ENCODE peak calls at places on chromosomes 13 and 19, in five cellular contexts. W is pancreas; I is naive thymus-derived CD4-positive, alpha-beta T cell; X is right lobe of liver; K is upper lobe of right lung. G is an unnamed sample.

GRCh38 chr19:7743425-7743841 is 3.9 kb downstream of the CD209 start:
- DNase-seq in X (no peak), K (no peak), I (no peak), W (no peak), G (no peak)

GRCh38 chr19:13164370-13165090 is 14.3 kb downstream of the IER2 start:
- DNase-seq in X (peak; percentile 70), W (peak; percentile 78), I (no peak), K (peak; percentile 80), G (peak; percentile 89)

GRCh38 chr19:47704024-47704423 is 9.2 kb upstream of the EHD2 start:
- DNase-seq in W (no peak), K (no peak), I (no peak), X (no peak), G (no peak)

GRCh38 chr19:18279516-18280246 is 1.7 kb downstream of the JUND start:
- DNase-seq in W (peak; percentile 95), K (peak; percentile 95), X (peak; percentile 92), I (peak; percentile 94), G (peak; percentile 93)

GRCh38 chr13:113078895-113079720 is 26.5 kb upstream of the F7 start:
- DNase-seq in K (peak; percentile 31), W (peak; percentile 45), I (no peak), X (peak; percentile 3), G (no peak)

GRCh38 chr13:44380404-44381165 is 7.0 kb downstream of the SERP2 start:
- DNase-seq in X (no peak), K (no peak), W (no peak), I (no peak), G (no peak)

GRCh38 chr13:42812311-42812710 is 30.9 kb downstream of the FAM216B start:
- DNase-seq in I (no peak), X (no peak), W (no peak), K (no peak), G (no peak)

GRCh38 chr19:17718988-17719711 is at the start of gene MAP1S:
- DNase-seq in X (peak; percentile 70), K (peak; percentile 84), W (peak; percentile 75), I (peak; percentile 26), G (peak; percentile 51)

GRCh38 chr19:33374406-33374703 is 846 bp downstream of the CEBPG start:
- DNase-seq in W (no peak), I (no peak), X (peak; percentile 40), K (no peak), G (no peak)

GRCh38 chr13:21707586-21707985 is 36.7 kb downstream of the FGF9 start:
- DNase-seq in W (no peak), K (no peak), X (no peak), I (no peak), G (no peak)

GRCh38 chr13:43140985-43141384 is 117.6 kb downstream of the DNAJC15 start:
- DNase-seq in I (no peak), X (no peak), K (no peak), W (no peak), G (no peak)

GRCh38 chr13:78326608-78327007 is 276.7 kb downstream of the POU4F1 start:
- DNase-seq in X (no peak), I (no peak), W (no peak), K (no peak), G (no peak)

GRCh38 chr19:802497-802887 is 5.2 kb downstream of the PTBP1 start:
- DNase-seq in K (no peak), W (no peak), X (no peak), I (no peak), G (no peak)
- H3K4me1 ChIP-seq in K (peaks cover 46% of the 10 kb centered on the region), W (peaks cover 34% of the 10 kb centered on the region), X (peaks cover 31% of the 10 kb centered on the region), I (peaks cover 38% of the 10 kb centered on the region), G (peaks cover 56% of the 10 kb centered on the region)

GRCh38 chr13:111115841-111116500 is 861 bp downstream of the ARHGEF7 start:
- DNase-seq in I (no peak), W (no peak), X (peak; percentile 69), K (no peak), G (peak; percentile 78)
- H3K27ac ChIP-seq in I (no peak overlapping the region), W (no peak overlapping the region), X (peak overlapping the region; percentile 69), K (peak overlapping the region; percentile 66), G (peak overlapping the region; percentile 84)

GRCh38 chr19:1015061-1015781 is 5.7 kb downstream of the TMEM259 start:
- DNase-seq in W (peak; percentile 74), K (no peak), X (peak; percentile 19), I (no peak), G (no peak)
- H3K4me1 ChIP-seq in W (peaks cover 40% of the 10 kb centered on the region), K (peaks cover 42% of the 10 kb centered on the region), X (peaks cover 22% of the 10 kb centered on the region), I (peaks cover 41% of the 10 kb centered on the region), G (peaks cover 51% of the 10 kb centered on the region)

DNA sequence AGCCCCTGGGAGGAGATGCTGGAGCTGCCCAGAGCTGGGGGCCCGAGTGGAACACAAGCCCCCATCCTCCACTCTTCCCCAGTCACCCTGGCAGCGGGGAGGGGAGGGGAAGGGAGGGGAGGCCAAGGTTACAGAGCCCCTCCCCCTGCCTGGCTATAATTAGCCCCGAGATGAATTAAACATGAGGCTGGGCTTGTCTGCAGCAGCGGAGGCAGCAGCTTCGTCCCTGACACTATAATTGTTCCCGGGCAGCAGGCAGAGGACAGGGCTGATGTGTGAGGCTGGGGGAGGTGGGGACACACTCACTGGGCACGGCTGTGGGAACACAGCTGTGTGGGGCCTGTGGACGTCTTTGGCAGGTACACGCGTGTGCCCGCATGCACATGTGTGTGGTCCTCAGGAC is 28.3 kb downstream of the TINCR start:
- DNase-seq in X (no peak), K (no peak), I (no peak), W (no peak), G (peak; percentile 40)
- H3K27ac ChIP-seq in X (no peak overlapping the region), K (no peak overlapping the region), I (no peak overlapping the region), W (no peak overlapping the region), G (peak overlapping the region; percentile 20)

DNA sequence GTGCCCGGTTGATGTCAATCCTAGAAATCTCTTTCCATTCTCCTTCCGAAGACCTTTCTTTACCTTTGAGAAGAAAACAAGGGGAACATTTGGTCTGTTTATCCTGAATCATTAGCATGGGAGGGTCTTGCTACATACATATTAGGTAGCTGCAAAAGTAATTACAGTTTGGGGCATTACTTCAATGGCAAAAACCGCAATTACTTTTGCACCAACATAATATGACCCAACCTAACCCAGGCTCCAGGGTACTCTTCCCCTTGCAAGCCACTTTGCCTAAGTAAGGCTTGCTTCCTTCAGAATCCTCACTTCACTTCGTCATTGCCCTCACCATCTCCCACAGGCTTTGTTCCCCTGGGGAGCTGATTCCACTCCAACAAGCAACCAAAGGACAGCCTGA is 662.7 kb downstream of the DIAPH3 start:
- DNase-seq in X (no peak), W (no peak), K (no peak), I (no peak), G (no peak)
- H3K4me1 ChIP-seq in X (no peaks in the 10 kb centered on the region), W (no peaks in the 10 kb centered on the region), K (no peaks in the 10 kb centered on the region), I (no peaks in the 10 kb centered on the region), G (no peaks in the 10 kb centered on the region)

DNA sequence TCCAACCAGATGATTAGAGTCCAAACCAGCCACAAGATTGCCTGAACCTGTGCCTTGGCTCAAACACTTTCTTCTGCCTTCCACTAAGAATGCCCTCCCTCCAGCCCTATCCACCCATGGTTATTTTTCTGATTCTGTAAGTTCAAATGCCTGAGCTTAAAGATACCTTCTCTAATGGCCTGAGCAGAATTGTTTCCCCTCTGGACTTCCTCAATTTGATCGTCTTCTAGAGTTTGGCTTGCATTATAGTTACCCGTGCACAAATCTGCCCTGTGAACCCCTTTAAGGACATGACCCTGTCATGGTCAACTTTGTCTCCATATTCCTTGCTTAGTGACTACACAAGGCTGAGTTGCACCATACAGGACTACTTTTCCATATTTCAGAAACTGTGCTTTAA is 481.0 kb downstream of the FOXO1 start:
- DNase-seq in W (no peak), X (no peak), K (no peak), I (no peak), G (no peak)
- H3K27ac ChIP-seq in W (no peak overlapping the region), X (no peak overlapping the region), K (no peak overlapping the region), I (no peak overlapping the region), G (no peak overlapping the region)

DNA sequence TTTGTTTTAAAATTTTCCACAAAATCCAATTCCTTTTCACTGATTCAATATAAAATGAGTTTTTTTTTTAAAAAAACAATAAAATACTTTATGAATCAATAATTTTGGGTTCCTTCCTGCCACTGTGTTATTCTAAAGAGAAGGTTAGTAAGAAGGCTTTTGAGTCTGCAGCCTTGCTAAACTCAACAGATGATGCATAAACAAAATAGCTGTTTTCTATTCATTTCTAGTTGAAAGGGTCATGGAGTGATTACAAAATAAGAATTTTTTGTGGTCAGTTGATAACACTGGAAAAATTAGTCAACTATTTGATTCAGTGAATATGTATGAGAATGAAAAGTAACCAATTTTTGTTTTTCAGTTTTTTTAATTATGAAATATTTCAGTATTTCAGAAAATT is 169.9 kb downstream of the VWA8 start:
- DNase-seq in I (no peak), W (no peak), K (no peak), X (no peak), G (no peak)
- H3K4me1 ChIP-seq in I (no peaks in the 10 kb centered on the region), W (no peaks in the 10 kb centered on the region), K (no peaks in the 10 kb centered on the region), X (no peaks in the 10 kb centered on the region), G (peaks cover 16% of the 10 kb centered on the region)